ENCODE peak calls at places on chromosome 2, in four cellular contexts. P is skeletal muscle cell; F is dermis blood vessel endothelial cell; K is activated naive CD8-positive, alpha-beta T cell treated with anti-CD3 and anti-CD28 coated beads for 36 hours. O is an unnamed sample.

GRCh38 chr2:27704342-27704876 is 40.7 kb downstream of the SLC4A1AP start:
- DNase-seq in P (no peak), F (no peak), K (no peak), O (no peak)

GRCh38 chr2:190978389-190979053 is 35.5 kb downstream of the STAT1 start:
- DNase-seq in P (peak; percentile 45), F (peak; percentile 90), K (no peak), O (no peak)

GRCh38 chr2:101596346-101596745 is 101.2 kb upstream of the MAP4K4 start:
- DNase-seq in P (no peak), F (peak; percentile 38), K (no peak), O (no peak)

GRCh38 chr2:170123593-170123992 is 54.4 kb upstream of the MYO3B start:
- DNase-seq in P (no peak), F (peak; percentile 13), K (no peak), O (no peak)

GRCh38 chr2:108396845-108397244 is 19.1 kb downstream of the SULT1C4 start:
- DNase-seq in P (no peak), F (peak; percentile 49), K (no peak), O (peak; percentile 54)

GRCh38 chr2:148754864-148755263 is 110.3 kb downstream of the EPC2 start:
- DNase-seq in P (no peak), F (no peak), K (no peak), O (no peak)

GRCh38 chr2:19255481-19255880 is 102.9 kb downstream of the OSR1 start:
- DNase-seq in P (no peak), F (no peak), K (no peak), O (no peak)

GRCh38 chr2:121061633-121062032 is 223.4 kb downstream of the TFCP2L1 start:
- DNase-seq in P (no peak), F (no peak), K (no peak), O (no peak)

GRCh38 chr2:85737481-85737880 is 16.3 kb upstream of the ATOH8 start:
- DNase-seq in P (no peak), F (peak; percentile 42), K (no peak), O (no peak)

GRCh38 chr2:55408946-55409868 is 10.4 kb downstream of the CCDC88A start:
- DNase-seq in P (no peak), F (no peak), K (no peak), O (no peak)

GRCh38 chr2:25127631-25128030 is 40.7 kb downstream of the POMC start:
- DNase-seq in P (peak; percentile 17), F (no peak), K (no peak), O (no peak)

GRCh38 chr2:149236413-149236812 is 94.0 kb upstream of the LYPD6 start:
- DNase-seq in P (no peak), F (no peak), K (no peak), O (no peak)

GRCh38 chr2:230974096-230974913 is 21.6 kb upstream of the SPATA3 start:
- DNase-seq in P (peak; percentile 19), F (no peak), K (peak; percentile 92), O (no peak)

GRCh38 chr2:234858134-234858533 is 93.7 kb upstream of the SH3BP4 start:
- DNase-seq in P (no peak), F (no peak), K (no peak), O (no peak)

GRCh38 chr2:95525294-95526035 is 40.9 kb upstream of the TRIM43B start:
- DNase-seq in P (no peak), F (peak; percentile 24), K (no peak), O (no peak)

GRCh38 chr2:198374375-198375072 is 570.1 kb downstream of the PLCL1 start:
- DNase-seq in P (peak; percentile 34), F (peak; percentile 51), K (peak; percentile 24), O (peak; percentile 67)

GRCh38 chr2:69097148-69097610 is 84.2 kb downstream of the ANTXR1 start:
- DNase-seq in P (no peak), F (peak; percentile 70), K (no peak), O (peak; percentile 91)

GRCh38 chr2:36704475-36705150 is 8.1 kb downstream of the VIT start:
- DNase-seq in P (no peak), F (no peak), K (no peak), O (no peak)

GRCh38 chr2:110864721-110865120 is 132.3 kb downstream of the ACOXL start:
- DNase-seq in P (no peak), F (no peak), K (no peak), O (no peak)

GRCh38 chr2:164937864-164938401 is 17.4 kb downstream of the SLC38A11 start:
- DNase-seq in P (no peak), F (no peak), K (no peak), O (no peak)

GRCh38 chr2:9692392-9693137 is 61.8 kb upstream of the YWHAQ start:
- DNase-seq in P (no peak), F (no peak), K (no peak), O (no peak)

GRCh38 chr2:215717627-215718412 is 282.0 kb upstream of the FN1 start:
- DNase-seq in P (no peak), F (peak; percentile 50), K (no peak), O (no peak)

GRCh38 chr2:170770008-170770303 is 222 bp upstream of the ERICH2 start:
- DNase-seq in P (no peak), F (no peak), K (no peak), O (no peak)

GRCh38 chr2:164009801-164010337 is 274.1 kb upstream of the FIGN start:
- DNase-seq in P (no peak), F (no peak), K (no peak), O (no peak)

GRCh38 chr2:218418717-218419458 is at the start of gene VIL1:
- DNase-seq in P (no peak), F (no peak), K (no peak), O (no peak)

GRCh38 chr2:212686285-212686895 is 147.8 kb upstream of the ERBB4 start:
- DNase-seq in P (peak; percentile 37), F (peak; percentile 73), K (peak; percentile 40), O (peak; percentile 83)

GRCh38 chr2:70779911-70780580 is 10.4 kb downstream of the FIGLA start:
- DNase-seq in P (no peak), F (no peak), K (no peak), O (no peak)

GRCh38 chr2:9990735-9991134 is 39.2 kb downstream of the GRHL1 start:
- DNase-seq in P (no peak), F (peak; percentile 48), K (no peak), O (peak; percentile 90)

GRCh38 chr2:223619486-223620129 is 17.4 kb upstream of the SCG2 start:
- DNase-seq in P (no peak), F (no peak), K (no peak), O (no peak)

GRCh38 chr2:8154936-8155335 is 526.9 kb upstream of the ID2 start:
- DNase-seq in P (no peak), F (peak; percentile 36), K (peak; percentile 32), O (no peak)

GRCh38 chr2:51997571-51997970 is 965.6 kb upstream of the NRXN1 start:
- DNase-seq in P (no peak), F (peak; percentile 2), K (no peak), O (peak; percentile 16)

GRCh38 chr2:56008661-56009411 is 85.3 kb upstream of the EFEMP1 start:
- DNase-seq in P (peak; percentile 59), F (peak; percentile 99), K (no peak), O (peak; percentile 68)

GRCh38 chr2:42051168-42052125 is 3.6 kb downstream of the PKDCC start:
- DNase-seq in P (no peak), F (no peak), K (no peak), O (no peak)

GRCh38 chr2:149863227-149863626 is 275.7 kb upstream of the MMADHC start:
- DNase-seq in P (no peak), F (no peak), K (no peak), O (no peak)

GRCh38 chr2:216350214-216350789 is 22.0 kb downstream of the MARCHF4 start:
- DNase-seq in P (no peak), F (peak; percentile 60), K (peak; percentile 35), O (no peak)